ENCODE peak calls at places on chromosomes 13 and 19, in eight cellular contexts. V, P, N, U, A, E, S and K are unnamed samples.
A peak's percentile ranks its signal among the peaks of the same experiment; 100 is the strongest.

GRCh38 chr13:30585748-30586262 is 31.9 kb upstream of the USPL1 start:
- DNase-seq in P (no peak), N (no peak), S (no peak), A (peak; percentile 84), V (no peak), U (peak; percentile 93), E (peak; percentile 94), K (no peak)

GRCh38 chr13:109743706-109744453 is 42.5 kb downstream of the IRS2 start:
- DNase-seq in S (peak; percentile 62), A (peak; percentile 84), E (peak; percentile 71), P (no peak), U (peak; percentile 78), N (no peak), V (no peak), K (no peak)

GRCh38 chr19:55777528-55777927 is 8.6 kb downstream of the RFPL4AL1 start:
- DNase-seq in A (no peak), V (no peak), E (no peak), P (peak; percentile 2), N (no peak), U (no peak), S (peak; percentile 43), K (no peak)

GRCh38 chr13:83845121-83845520 is 37.2 kb downstream of the SLITRK1 start:
- DNase-seq in P (no peak), E (peak; percentile 52), A (no peak), N (no peak), V (no peak), U (peak; percentile 4), S (no peak), K (no peak)

GRCh38 chr13:79723462-79724116 is 242.6 kb downstream of the NDFIP2 start:
- DNase-seq in N (no peak), P (no peak), S (no peak), U (no peak), V (peak; percentile 13), E (no peak), A (peak; percentile 27), K (no peak)

GRCh38 chr19:55247621-55248099 is 11.2 kb downstream of the PPP6R1 start:
- DNase-seq in P (no peak), V (peak; percentile 62), U (no peak), E (peak; percentile 16), N (peak; percentile 86), S (no peak), A (peak; percentile 79), K (no peak)

GRCh38 chr13:33722216-33722900 is 95.6 kb upstream of the RFC3 start:
- DNase-seq in S (no peak), A (peak; percentile 20), P (no peak), U (peak; percentile 7), E (no peak), N (no peak), V (no peak), K (no peak)

GRCh38 chr19:4969292-4969771 is 419 bp downstream of the KDM4B start:
- DNase-seq in V (no peak), A (no peak), E (no peak), N (no peak), S (no peak), U (no peak), P (no peak), K (no peak)

GRCh38 chr19:48443262-48443661 is 2.5 kb upstream of the GRWD1 start:
- DNase-seq in E (no peak), N (peak; percentile 58), A (no peak), P (no peak), U (no peak), S (peak; percentile 66), V (no peak), K (peak; percentile 43)

GRCh38 chr13:100454876-100455275 is 133.7 kb downstream of the GGACT start:
- DNase-seq in A (peak; percentile 45), P (peak; percentile 79), N (no peak), U (peak; percentile 54), E (peak; percentile 68), S (no peak), V (no peak), K (no peak)

GRCh38 chr13:68257111-68257842 is 1027.1 kb upstream of the PCDH9 start:
- DNase-seq in P (no peak), E (no peak), N (no peak), V (no peak), U (no peak), S (no peak), A (no peak), K (no peak)

GRCh38 chr13:97226788-97227627 is 4.9 kb downstream of the MBNL2 start:
- DNase-seq in U (no peak), P (no peak), N (no peak), S (peak; percentile 83), E (no peak), V (no peak), A (peak; percentile 59), K (peak; percentile 34)

GRCh38 chr13:97231118-97231831 is 9.1 kb downstream of the MBNL2 start:
- DNase-seq in P (no peak), E (no peak), S (no peak), A (no peak), N (no peak), V (no peak), U (no peak), K (no peak)

GRCh38 chr13:97231832-97232201 is 9.7 kb downstream of the MBNL2 start:
- DNase-seq in U (peak; percentile 81), N (no peak), S (no peak), E (peak; percentile 79), P (no peak), A (no peak), V (no peak), K (no peak)

GRCh38 chr13:97229699-97230098 is 7.6 kb downstream of the MBNL2 start:
- DNase-seq in V (no peak), U (no peak), A (no peak), S (no peak), P (no peak), N (no peak), E (no peak), K (no peak)

DNA sequence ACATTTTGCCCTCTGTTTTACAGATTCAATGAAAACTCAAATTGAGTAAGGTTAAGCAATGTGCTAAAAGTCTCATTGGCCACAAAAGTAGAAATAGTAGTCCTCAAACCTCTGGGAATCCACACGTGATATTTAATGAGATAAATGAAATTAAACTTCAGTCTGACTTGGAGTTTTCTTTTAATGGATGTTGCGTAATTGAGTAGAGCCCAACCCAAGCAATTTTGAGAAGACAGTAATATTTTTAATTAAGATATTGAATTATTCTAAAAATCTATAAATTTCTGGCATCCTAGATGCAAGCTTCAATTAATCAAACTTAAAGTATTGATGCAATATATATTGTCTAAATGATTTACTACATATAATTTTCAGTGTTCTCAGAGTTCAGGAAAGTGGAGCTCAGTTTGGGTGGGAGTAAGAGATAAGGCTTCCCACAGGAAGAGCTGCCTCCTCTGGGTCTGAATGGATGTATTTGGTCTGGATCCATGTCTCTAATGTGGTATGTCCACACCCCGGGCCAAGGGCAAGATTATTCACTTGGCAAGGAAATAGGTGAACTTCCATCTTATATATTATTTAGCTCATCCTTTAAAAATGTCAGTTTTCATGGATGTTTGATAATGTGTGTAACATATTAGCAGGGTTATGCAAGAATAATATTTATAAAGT is 6.9 kb downstream of the MBNL2 start:
- DNase-seq in A (peak; percentile 78), P (no peak), V (no peak), E (peak; percentile 81), S (no peak), U (peak; percentile 30), N (no peak), K (no peak)
- H3K4me1 ChIP-seq in A (peaks cover 35% of the 10 kb centered on the region), P (peaks cover 17% of the 10 kb centered on the region), V (peaks cover 42% of the 10 kb centered on the region), E (peaks cover 38% of the 10 kb centered on the region), S (peaks cover 4% of the 10 kb centered on the region), U (peaks cover 28% of the 10 kb centered on the region), N (peaks cover 88% of the 10 kb centered on the region), K (peaks cover 50% of the 10 kb centered on the region)

DNA sequence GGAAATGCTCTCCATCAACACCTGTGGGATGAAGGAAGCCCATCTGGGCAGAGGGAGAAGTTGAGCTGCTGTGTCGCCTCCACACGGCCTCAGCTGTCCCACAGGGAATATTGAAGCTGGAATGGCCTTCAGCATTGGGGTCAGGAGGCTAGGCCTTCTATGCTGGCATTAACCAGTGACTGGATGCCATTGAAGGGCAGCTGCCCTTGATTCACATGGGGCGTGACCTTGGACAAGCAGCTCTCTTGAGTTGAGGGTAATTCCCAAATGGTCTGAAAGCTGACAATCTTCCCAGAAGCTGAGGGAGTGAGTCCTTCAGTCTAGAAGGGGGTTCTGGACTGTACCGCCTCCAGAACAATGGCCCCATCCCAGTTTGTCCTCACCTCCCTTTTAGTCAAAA is 6.7 kb downstream of the BCL3 start:
- DNase-seq in V (peak; percentile 45), U (no peak), S (no peak), E (no peak), P (no peak), N (no peak), A (no peak), K (no peak)
- H3K4me1 ChIP-seq in V (peaks cover 29% of the 10 kb centered on the region), U (peaks cover 57% of the 10 kb centered on the region), S (peaks cover 4% of the 10 kb centered on the region), E (peaks cover 59% of the 10 kb centered on the region), P (peaks cover 55% of the 10 kb centered on the region), N (peaks cover 76% of the 10 kb centered on the region), A (peaks cover 15% of the 10 kb centered on the region), K (peaks cover 85% of the 10 kb centered on the region)

DNA sequence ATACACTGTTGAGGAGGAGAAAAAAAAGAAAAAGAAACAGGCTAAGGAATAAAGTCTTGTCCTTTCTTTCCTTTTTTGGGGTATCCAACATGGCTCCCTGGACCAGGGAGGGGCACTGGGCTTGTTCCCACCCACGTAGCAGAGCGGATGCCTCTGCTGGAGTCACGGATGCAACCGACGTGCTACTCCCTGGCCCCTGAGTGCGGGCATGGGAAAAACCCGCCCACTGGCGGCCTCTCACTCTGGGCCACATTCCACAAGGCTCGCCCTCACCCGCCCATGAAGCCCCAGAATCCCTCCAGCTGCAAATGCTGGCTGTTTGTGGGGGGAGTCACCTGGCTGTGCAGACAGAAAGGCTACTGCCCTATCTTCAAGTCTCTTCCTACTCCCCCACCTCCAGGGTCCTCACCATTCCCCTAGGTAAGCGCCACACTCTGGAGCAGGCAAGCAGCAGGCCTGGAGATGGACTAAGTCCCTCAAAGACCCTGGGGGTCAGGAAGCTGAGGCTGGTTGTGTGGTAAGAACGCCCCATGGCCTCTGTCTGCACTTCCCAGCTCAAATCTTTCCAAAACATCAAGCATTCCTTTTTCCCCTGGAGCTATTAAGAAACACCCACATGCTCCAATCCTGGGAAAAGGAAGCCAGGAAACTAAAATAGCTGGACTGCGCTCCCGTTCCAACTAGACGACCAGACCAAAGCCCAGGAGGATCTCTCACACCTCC is 17.8 kb upstream of the EPHX3 start:
- DNase-seq in U (peak; percentile 95), S (no peak), V (peak; percentile 82), N (no peak), E (peak; percentile 88), P (no peak), A (peak; percentile 94), K (no peak)
- H3K4me1 ChIP-seq in U (peaks cover 50% of the 10 kb centered on the region), S (no peaks in the 10 kb centered on the region), V (peaks cover 40% of the 10 kb centered on the region), N (peaks cover 74% of the 10 kb centered on the region), E (peaks cover 59% of the 10 kb centered on the region), P (peaks cover 28% of the 10 kb centered on the region), A (no peaks in the 10 kb centered on the region), K (peaks cover 70% of the 10 kb centered on the region)

GRCh38 chr19:2170219-2170618 is 6.5 kb downstream of the DOT1L start:
- DNase-seq in E (no peak), U (no peak), P (no peak), V (no peak), S (no peak), A (no peak), N (no peak), K (no peak)

GRCh38 chr19:2166741-2167738 is 3.3 kb downstream of the DOT1L start:
- DNase-seq in A (peak; percentile 83), S (peak; percentile 62), E (peak; percentile 62), V (peak; percentile 91), N (peak; percentile 92), P (no peak), U (peak; percentile 67), K (peak; percentile 95)

GRCh38 chr19:2168619-2169424 is 5.1 kb downstream of the DOT1L start:
- DNase-seq in N (peak; percentile 98), V (peak; percentile 98), A (peak; percentile 98), E (peak; percentile 96), P (peak; percentile 98), S (peak; percentile 70), U (peak; percentile 99), K (peak; percentile 96)

GRCh38 chr19:2170987-2171348 is 7.2 kb downstream of the DOT1L start:
- DNase-seq in E (no peak), S (no peak), U (no peak), P (no peak), V (no peak), A (no peak), N (no peak), K (no peak)

GRCh38 chr19:2167896-2168618 is 4.3 kb downstream of the DOT1L start:
- DNase-seq in N (peak; percentile 84), E (peak; percentile 41), V (peak; percentile 83), U (peak; percentile 44), S (no peak), A (peak; percentile 62), P (no peak), K (peak; percentile 40)
- H3K4me1 ChIP-seq in N (peaks cover 85% of the 10 kb centered on the region), E (peaks cover 51% of the 10 kb centered on the region), V (peaks cover 7% of the 10 kb centered on the region), U (peaks cover 37% of the 10 kb centered on the region), S (peaks cover 20% of the 10 kb centered on the region), A (peaks cover 65% of the 10 kb centered on the region), P (peaks cover 70% of the 10 kb centered on the region), K (peaks cover 88% of the 10 kb centered on the region)